ENCODE peak calls at places on chromosomes 3 and 15, in eight cellular contexts. One of them, this sample, is unnamed.
A peak's percentile ranks its signal among the peaks of the same experiment; 100 is the strongest.

GRCh38 chr3:175358935-175359334 is 499.8 kb downstream of the NAALADL2 start:
- DNase-seq in ELR: no peak
- DNase-seq in GM20000: no peak
- DNase-seq in EH: no peak
- DNase-seq in stimulated activated CD4-positive, alpha-beta T cell treated with anti-CD3 and anti-CD28 coated beads, TNF-alpha, amount 100 ng/mL, for 1 hour: no peak
- DNase-seq in naive thymus-derived CD4-positive, alpha-beta T cell: no peak
- DNase-seq in iris pigment epithelial cell: no peak
- DNase-seq in posterior cingulate gyrus: no peak
- DNase-seq in this sample: no peak

GRCh38 chr3:131110087-131110486 is 83.4 kb downstream of the NEK11 start:
- DNase-seq in ELR: peak; percentile 64
- DNase-seq in GM20000: no peak
- DNase-seq in EH: peak; percentile 87
- DNase-seq in stimulated activated CD4-positive, alpha-beta T cell treated with anti-CD3 and anti-CD28 coated beads, TNF-alpha, amount 100 ng/mL, for 1 hour: no peak
- DNase-seq in naive thymus-derived CD4-positive, alpha-beta T cell: no peak
- DNase-seq in iris pigment epithelial cell: peak; percentile 92
- DNase-seq in posterior cingulate gyrus: no peak
- DNase-seq in this sample: no peak

GRCh38 chr3:160331127-160331937 is 67.7 kb downstream of the IFT80 start:
- DNase-seq in ELR: peak; percentile 78
- DNase-seq in GM20000: no peak
- DNase-seq in EH: peak; percentile 91
- DNase-seq in stimulated activated CD4-positive, alpha-beta T cell treated with anti-CD3 and anti-CD28 coated beads, TNF-alpha, amount 100 ng/mL, for 1 hour: no peak
- DNase-seq in naive thymus-derived CD4-positive, alpha-beta T cell: no peak
- DNase-seq in iris pigment epithelial cell: peak; percentile 92
- DNase-seq in posterior cingulate gyrus: no peak
- DNase-seq in this sample: peak; percentile 47

GRCh38 chr3:114365909-114366308 is 72.1 kb downstream of the TIGIT start:
- DNase-seq in ELR: no peak
- DNase-seq in GM20000: no peak
- DNase-seq in EH: no peak
- DNase-seq in stimulated activated CD4-positive, alpha-beta T cell treated with anti-CD3 and anti-CD28 coated beads, TNF-alpha, amount 100 ng/mL, for 1 hour: no peak
- DNase-seq in naive thymus-derived CD4-positive, alpha-beta T cell: no peak
- DNase-seq in iris pigment epithelial cell: peak; percentile 28
- DNase-seq in posterior cingulate gyrus: no peak
- DNase-seq in this sample: no peak

GRCh38 chr3:184229424-184230080 is at the start of gene VWA5B2:
- DNase-seq in ELR: peak; percentile 72
- DNase-seq in GM20000: peak; percentile 96
- DNase-seq in EH: peak; percentile 60
- DNase-seq in stimulated activated CD4-positive, alpha-beta T cell treated with anti-CD3 and anti-CD28 coated beads, TNF-alpha, amount 100 ng/mL, for 1 hour: peak; percentile 51
- DNase-seq in naive thymus-derived CD4-positive, alpha-beta T cell: peak; percentile 58
- DNase-seq in iris pigment epithelial cell: peak; percentile 13
- DNase-seq in posterior cingulate gyrus: peak; percentile 94
- DNase-seq in this sample: no peak

GRCh38 chr3:72848703-72849081 is 447 bp upstream of the SHQ1 start:
- DNase-seq in ELR: peak; percentile 65
- DNase-seq in GM20000: peak; percentile 43
- DNase-seq in EH: no peak
- DNase-seq in stimulated activated CD4-positive, alpha-beta T cell treated with anti-CD3 and anti-CD28 coated beads, TNF-alpha, amount 100 ng/mL, for 1 hour: no peak
- DNase-seq in naive thymus-derived CD4-positive, alpha-beta T cell: no peak
- DNase-seq in iris pigment epithelial cell: no peak
- DNase-seq in posterior cingulate gyrus: no peak
- DNase-seq in this sample: no peak

GRCh38 chr15:41936649-41937567 is 35.4 kb downstream of the EHD4 start:
- DNase-seq in ELR: peak; percentile 31
- DNase-seq in GM20000: peak; percentile 55
- DNase-seq in EH: no peak
- DNase-seq in stimulated activated CD4-positive, alpha-beta T cell treated with anti-CD3 and anti-CD28 coated beads, TNF-alpha, amount 100 ng/mL, for 1 hour: peak; percentile 60
- DNase-seq in naive thymus-derived CD4-positive, alpha-beta T cell: peak; percentile 39
- DNase-seq in iris pigment epithelial cell: peak; percentile 78
- DNase-seq in posterior cingulate gyrus: no peak
- DNase-seq in this sample: no peak

GRCh38 chr3:12947504-12948369 is 106.4 kb upstream of the RPL32 start:
- DNase-seq in ELR: peak; percentile 22
- DNase-seq in GM20000: no peak
- DNase-seq in EH: peak; percentile 83
- DNase-seq in stimulated activated CD4-positive, alpha-beta T cell treated with anti-CD3 and anti-CD28 coated beads, TNF-alpha, amount 100 ng/mL, for 1 hour: no peak
- DNase-seq in naive thymus-derived CD4-positive, alpha-beta T cell: no peak
- DNase-seq in iris pigment epithelial cell: peak; percentile 83
- DNase-seq in posterior cingulate gyrus: no peak
- DNase-seq in this sample: no peak

GRCh38 chr3:195356151-195357086 is 85.5 kb upstream of the XXYLT1 start:
- DNase-seq in ELR: no peak
- DNase-seq in GM20000: no peak
- DNase-seq in EH: peak; percentile 30
- DNase-seq in stimulated activated CD4-positive, alpha-beta T cell treated with anti-CD3 and anti-CD28 coated beads, TNF-alpha, amount 100 ng/mL, for 1 hour: no peak
- DNase-seq in naive thymus-derived CD4-positive, alpha-beta T cell: no peak
- DNase-seq in iris pigment epithelial cell: peak; percentile 18
- DNase-seq in posterior cingulate gyrus: peak; percentile 84
- DNase-seq in this sample: no peak

GRCh38 chr3:48015451-48016182 is 599 bp downstream of the MAP4 start:
- DNase-seq in ELR: no peak
- DNase-seq in GM20000: no peak
- DNase-seq in EH: peak; percentile 22
- DNase-seq in stimulated activated CD4-positive, alpha-beta T cell treated with anti-CD3 and anti-CD28 coated beads, TNF-alpha, amount 100 ng/mL, for 1 hour: no peak
- DNase-seq in naive thymus-derived CD4-positive, alpha-beta T cell: no peak
- DNase-seq in iris pigment epithelial cell: peak; percentile 49
- DNase-seq in posterior cingulate gyrus: no peak
- DNase-seq in this sample: no peak

GRCh38 chr15:80977627-80978036 is 12.0 kb downstream of the MESD start:
- DNase-seq in ELR: peak; percentile 58
- DNase-seq in GM20000: no peak
- DNase-seq in EH: peak; percentile 59
- DNase-seq in stimulated activated CD4-positive, alpha-beta T cell treated with anti-CD3 and anti-CD28 coated beads, TNF-alpha, amount 100 ng/mL, for 1 hour: no peak
- DNase-seq in naive thymus-derived CD4-positive, alpha-beta T cell: no peak
- DNase-seq in iris pigment epithelial cell: peak; percentile 63
- DNase-seq in posterior cingulate gyrus: peak; percentile 87
- DNase-seq in this sample: no peak

GRCh38 chr3:177604181-177604580 is 406.9 kb upstream of the TBL1XR1 start:
- DNase-seq in ELR: no peak
- DNase-seq in GM20000: no peak
- DNase-seq in EH: no peak
- DNase-seq in stimulated activated CD4-positive, alpha-beta T cell treated with anti-CD3 and anti-CD28 coated beads, TNF-alpha, amount 100 ng/mL, for 1 hour: no peak
- DNase-seq in naive thymus-derived CD4-positive, alpha-beta T cell: no peak
- DNase-seq in iris pigment epithelial cell: no peak
- DNase-seq in posterior cingulate gyrus: no peak
- DNase-seq in this sample: no peak

GRCh38 chr15:32849769-32850668 is 132.2 kb downstream of the GREM1 start:
- DNase-seq in ELR: peak; percentile 95
- DNase-seq in GM20000: no peak
- DNase-seq in EH: peak; percentile 97
- DNase-seq in stimulated activated CD4-positive, alpha-beta T cell treated with anti-CD3 and anti-CD28 coated beads, TNF-alpha, amount 100 ng/mL, for 1 hour: no peak
- DNase-seq in naive thymus-derived CD4-positive, alpha-beta T cell: no peak
- DNase-seq in iris pigment epithelial cell: peak; percentile 98
- DNase-seq in posterior cingulate gyrus: no peak
- DNase-seq in this sample: no peak

GRCh38 chr15:82943176-82943575 is 9.3 kb downstream of the HOMER2 start:
- DNase-seq in ELR: no peak
- DNase-seq in GM20000: no peak
- DNase-seq in EH: no peak
- DNase-seq in stimulated activated CD4-positive, alpha-beta T cell treated with anti-CD3 and anti-CD28 coated beads, TNF-alpha, amount 100 ng/mL, for 1 hour: no peak
- DNase-seq in naive thymus-derived CD4-positive, alpha-beta T cell: no peak
- DNase-seq in iris pigment epithelial cell: no peak
- DNase-seq in posterior cingulate gyrus: no peak
- DNase-seq in this sample: no peak

GRCh38 chr3:138434875-138435772 is 708 bp downstream of the ESYT3 start:
- DNase-seq in ELR: no peak
- DNase-seq in GM20000: no peak
- DNase-seq in EH: peak; percentile 13
- DNase-seq in stimulated activated CD4-positive, alpha-beta T cell treated with anti-CD3 and anti-CD28 coated beads, TNF-alpha, amount 100 ng/mL, for 1 hour: no peak
- DNase-seq in naive thymus-derived CD4-positive, alpha-beta T cell: no peak
- DNase-seq in iris pigment epithelial cell: peak; percentile 28
- DNase-seq in posterior cingulate gyrus: no peak
- DNase-seq in this sample: no peak

GRCh38 chr3:116188231-116188785 is 257.0 kb downstream of the LSAMP start:
- DNase-seq in ELR: peak; percentile 31
- DNase-seq in GM20000: no peak
- DNase-seq in EH: no peak
- DNase-seq in stimulated activated CD4-positive, alpha-beta T cell treated with anti-CD3 and anti-CD28 coated beads, TNF-alpha, amount 100 ng/mL, for 1 hour: no peak
- DNase-seq in naive thymus-derived CD4-positive, alpha-beta T cell: no peak
- DNase-seq in iris pigment epithelial cell: no peak
- DNase-seq in posterior cingulate gyrus: no peak
- DNase-seq in this sample: peak; percentile 32

GRCh38 chr3:39447637-39448483 is 19.6 kb upstream of the MOBP start:
- DNase-seq in ELR: peak; percentile 83
- DNase-seq in GM20000: peak; percentile 85
- DNase-seq in EH: peak; percentile 81
- DNase-seq in stimulated activated CD4-positive, alpha-beta T cell treated with anti-CD3 and anti-CD28 coated beads, TNF-alpha, amount 100 ng/mL, for 1 hour: peak; percentile 27
- DNase-seq in naive thymus-derived CD4-positive, alpha-beta T cell: no peak
- DNase-seq in iris pigment epithelial cell: peak; percentile 79
- DNase-seq in posterior cingulate gyrus: peak; percentile 68
- DNase-seq in this sample: peak; percentile 31

GRCh38 chr15:68052431-68052830 is 1.7 kb upstream of the PIAS1 start:
- DNase-seq in ELR: peak; percentile 65
- DNase-seq in GM20000: no peak
- DNase-seq in EH: no peak
- DNase-seq in stimulated activated CD4-positive, alpha-beta T cell treated with anti-CD3 and anti-CD28 coated beads, TNF-alpha, amount 100 ng/mL, for 1 hour: no peak
- DNase-seq in naive thymus-derived CD4-positive, alpha-beta T cell: no peak
- DNase-seq in iris pigment epithelial cell: no peak
- DNase-seq in posterior cingulate gyrus: no peak
- DNase-seq in this sample: no peak

GRCh38 chr15:63466378-63467192 is 37.8 kb upstream of the USP3 start:
- DNase-seq in ELR: peak; percentile 71
- DNase-seq in GM20000: peak; percentile 85
- DNase-seq in EH: peak; percentile 63
- DNase-seq in stimulated activated CD4-positive, alpha-beta T cell treated with anti-CD3 and anti-CD28 coated beads, TNF-alpha, amount 100 ng/mL, for 1 hour: peak; percentile 25
- DNase-seq in naive thymus-derived CD4-positive, alpha-beta T cell: no peak
- DNase-seq in iris pigment epithelial cell: peak; percentile 71
- DNase-seq in posterior cingulate gyrus: no peak
- DNase-seq in this sample: no peak

GRCh38 chr15:49863431-49864205 is 242.8 kb downstream of the DTWD1 start:
- DNase-seq in ELR: peak; percentile 20
- DNase-seq in GM20000: no peak
- DNase-seq in EH: peak; percentile 95
- DNase-seq in stimulated activated CD4-positive, alpha-beta T cell treated with anti-CD3 and anti-CD28 coated beads, TNF-alpha, amount 100 ng/mL, for 1 hour: no peak
- DNase-seq in naive thymus-derived CD4-positive, alpha-beta T cell: no peak
- DNase-seq in iris pigment epithelial cell: peak; percentile 95
- DNase-seq in posterior cingulate gyrus: no peak
- DNase-seq in this sample: no peak